ENCODE peak calls at places on chromosomes 16 and 17, in five cellular contexts. One of them, this sample, is unnamed.

GRCh38 chr16:59993101-59993500 is 1259.0 kb upstream of the GOT2 start:
- DNase-seq in K562: peak
- DNase-seq in lower leg skin: no peak
- DNase-seq in tibial nerve: no peak
- DNase-seq in esophagus squamous epithelium: no peak
- DNase-seq in this sample: no peak

GRCh38 chr16:50102046-50102756 is 36.4 kb downstream of the HEATR3 start:
- DNase-seq in K562: no peak
- DNase-seq in lower leg skin: no peak
- DNase-seq in tibial nerve: no peak
- DNase-seq in esophagus squamous epithelium: no peak
- DNase-seq in this sample: peak

GRCh38 chr16:70747703-70748631 is 53.0 kb downstream of the VAC14 start:
- DNase-seq in K562: peak
- DNase-seq in lower leg skin: no peak
- DNase-seq in tibial nerve: no peak
- DNase-seq in esophagus squamous epithelium: no peak
- DNase-seq in this sample: peak

GRCh38 chr17:57706761-57707160 is 38.3 kb downstream of the CCDC182 start:
- DNase-seq in K562: no peak
- DNase-seq in lower leg skin: no peak
- DNase-seq in tibial nerve: no peak
- DNase-seq in esophagus squamous epithelium: no peak
- DNase-seq in this sample: no peak

GRCh38 chr17:81187120-81187519 is 21.1 kb upstream of the AATK start:
- DNase-seq in K562: no peak
- DNase-seq in lower leg skin: no peak
- DNase-seq in tibial nerve: no peak
- DNase-seq in esophagus squamous epithelium: no peak
- DNase-seq in this sample: no peak

GRCh38 chr17:67477687-67478086 is 100.6 kb downstream of the PITPNC1 start:
- DNase-seq in K562: no peak
- DNase-seq in lower leg skin: peak
- DNase-seq in tibial nerve: no peak
- DNase-seq in esophagus squamous epithelium: no peak
- DNase-seq in this sample: peak

GRCh38 chr16:23691483-23692189 is 12.9 kb downstream of the PLK1 start:
- DNase-seq in K562: no peak
- DNase-seq in lower leg skin: no peak
- DNase-seq in tibial nerve: no peak
- DNase-seq in esophagus squamous epithelium: no peak
- DNase-seq in this sample: peak

GRCh38 chr17:6894206-6894528 is 62.6 kb upstream of the TEKT1 start:
- DNase-seq in K562: no peak
- DNase-seq in lower leg skin: no peak
- DNase-seq in tibial nerve: no peak
- DNase-seq in esophagus squamous epithelium: no peak
- DNase-seq in this sample: no peak

GRCh38 chr17:68455756-68456528 is 1.4 kb downstream of the WIPI1 start:
- DNase-seq in K562: no peak
- DNase-seq in lower leg skin: no peak
- DNase-seq in tibial nerve: peak
- DNase-seq in esophagus squamous epithelium: no peak
- DNase-seq in this sample: peak

GRCh38 chr17:49995055-49995738 is at the start of gene DLX3:
- DNase-seq in K562: no peak
- DNase-seq in lower leg skin: peak
- DNase-seq in tibial nerve: peak
- DNase-seq in esophagus squamous epithelium: no peak
- DNase-seq in this sample: no peak
- TF ChIP-seq POLR2A in K562: no peak
- TF ChIP-seq POLR2A in lower leg skin: no peak
- TF ChIP-seq POLR2A in tibial nerve: no peak
- TF ChIP-seq POLR2A in esophagus squamous epithelium: peak
- TF ChIP-seq POLR2A in this sample: no peak

GRCh38 chr17:76268015-76268749 is 3.0 kb downstream of the UBALD2 start:
- DNase-seq in K562: peak
- DNase-seq in lower leg skin: peak
- DNase-seq in tibial nerve: peak
- DNase-seq in esophagus squamous epithelium: no peak
- DNase-seq in this sample: no peak
- TF ChIP-seq POLR2A in K562: peak
- TF ChIP-seq POLR2A in lower leg skin: no peak
- TF ChIP-seq POLR2A in tibial nerve: peak
- TF ChIP-seq POLR2A in esophagus squamous epithelium: no peak
- TF ChIP-seq POLR2A in this sample: no peak

DNA sequence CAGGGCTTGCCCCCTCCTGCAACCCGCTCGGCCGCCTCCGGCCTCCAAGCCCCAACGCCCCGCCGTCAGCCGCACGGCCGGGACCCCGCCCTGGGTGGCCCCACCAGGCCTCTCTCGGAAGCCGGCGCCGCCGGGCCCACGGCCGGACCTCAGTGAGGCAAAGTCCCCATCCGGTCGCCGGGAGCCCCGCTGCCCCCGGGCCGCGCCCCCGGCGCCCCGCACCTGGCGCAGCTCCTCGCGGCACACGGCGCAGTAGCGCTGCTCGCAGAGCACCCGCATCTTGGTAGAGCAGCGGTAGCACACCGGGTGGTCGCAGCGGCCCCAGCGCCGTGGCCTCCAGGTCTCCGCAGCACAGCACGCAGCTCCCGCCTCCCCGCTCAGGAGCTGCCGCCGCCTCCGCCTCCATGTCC is 314 bp downstream of the ZNF598 start:
- DNase-seq in K562: no peak
- DNase-seq in lower leg skin: no peak
- DNase-seq in tibial nerve: no peak
- DNase-seq in esophagus squamous epithelium: no peak
- DNase-seq in this sample: no peak
- TF ChIP-seq POLR2A in K562: no peak
- TF ChIP-seq POLR2A in lower leg skin: no peak
- TF ChIP-seq POLR2A in tibial nerve: no peak
- TF ChIP-seq POLR2A in esophagus squamous epithelium: no peak
- TF ChIP-seq POLR2A in this sample: no peak

GRCh38 chr16:85371948-85372347 is 241.2 kb upstream of the GSE1 start:
- DNase-seq in K562: no peak
- DNase-seq in lower leg skin: no peak
- DNase-seq in tibial nerve: no peak
- DNase-seq in esophagus squamous epithelium: no peak
- DNase-seq in this sample: no peak

GRCh38 chr16:85370881-85371651 is 242.1 kb upstream of the GSE1 start:
- DNase-seq in K562: peak
- DNase-seq in lower leg skin: peak
- DNase-seq in tibial nerve: peak
- DNase-seq in esophagus squamous epithelium: no peak
- DNase-seq in this sample: peak

GRCh38 chr16:85373741-85374570 is 239.2 kb upstream of the GSE1 start:
- DNase-seq in K562: no peak
- DNase-seq in lower leg skin: no peak
- DNase-seq in tibial nerve: no peak
- DNase-seq in esophagus squamous epithelium: no peak
- DNase-seq in this sample: no peak

GRCh38 chr16:85374571-85374872 is 238.6 kb upstream of the GSE1 start:
- DNase-seq in K562: no peak
- DNase-seq in lower leg skin: no peak
- DNase-seq in tibial nerve: no peak
- DNase-seq in esophagus squamous epithelium: no peak
- DNase-seq in this sample: no peak

GRCh38 chr16:85372627-85373372 is 240.3 kb upstream of the GSE1 start:
- DNase-seq in K562: peak
- DNase-seq in lower leg skin: no peak
- DNase-seq in tibial nerve: no peak
- DNase-seq in esophagus squamous epithelium: no peak
- DNase-seq in this sample: peak
- TF ChIP-seq POLR2A in K562: no peak
- TF ChIP-seq POLR2A in lower leg skin: no peak
- TF ChIP-seq POLR2A in tibial nerve: no peak
- TF ChIP-seq POLR2A in esophagus squamous epithelium: no peak
- TF ChIP-seq POLR2A in this sample: no peak

GRCh38 chr17:65819810-65820209 is 258.4 kb upstream of the AXIN2 start:
- DNase-seq in K562: no peak
- DNase-seq in lower leg skin: no peak
- DNase-seq in tibial nerve: no peak
- DNase-seq in esophagus squamous epithelium: no peak
- DNase-seq in this sample: no peak
- TF ChIP-seq POLR2A in K562: no peak
- TF ChIP-seq POLR2A in lower leg skin: no peak
- TF ChIP-seq POLR2A in tibial nerve: no peak
- TF ChIP-seq POLR2A in esophagus squamous epithelium: no peak
- TF ChIP-seq POLR2A in this sample: no peak